ENCODE peak calls at places on chromosomes 4 and X, in five cellular contexts. A is IMR-90, R is fibroblast of gingiva, W is activated gamma-delta T cell treated with Interleukin-2 at 50 U/mL for 16 hours, G is A172. O is an unnamed sample.

GRCh38 chr4:90190510-90190909 is 63.3 kb downstream of the CCSER1 start:
- DNase-seq in W (no peak), G (no peak), A (no peak), R (no peak), O (no peak)

GRCh38 chr4:158172558-158173258 is at the start of gene GASK1B:
- DNase-seq in A (peak), W (no peak), G (peak), R (peak), O (peak)

GRCh38 chr4:179465131-179465797 is 2023.0 kb upstream of the AGA start:
- DNase-seq in A (peak), G (peak), R (no peak), W (no peak), O (no peak)

GRCh38 chr4:52107336-52107735 is 56.2 kb downstream of the SPATA18 start:
- DNase-seq in W (no peak), A (no peak), G (no peak), R (peak), O (peak)

GRCh38 chr4:26267087-26267486 is 53.7 kb upstream of the RBPJ start:
- DNase-seq in W (no peak), A (peak), R (peak), G (no peak), O (no peak)

GRCh38 chr4:85818700-85819099 is 343.8 kb downstream of the ARHGAP24 start:
- DNase-seq in W (no peak), G (no peak), A (no peak), R (no peak), O (no peak)

GRCh38 chrX:48467331-48467761 is 2.7 kb downstream of the SLC38A5 start:
- DNase-seq in A (no peak), R (no peak), W (no peak), G (no peak), O (no peak)

GRCh38 chrX:45506149-45506768 is 305.6 kb upstream of the DIPK2B start:
- DNase-seq in G (no peak), W (no peak), R (no peak), A (no peak), O (no peak)

GRCh38 chr4:122764808-122765189 is 32.3 kb downstream of the BBS12 start:
- DNase-seq in W (no peak), G (peak), R (peak), A (peak), O (peak)

GRCh38 chr4:891747-892146 is 40.4 kb downstream of the GAK start:
- DNase-seq in A (no peak), R (no peak), G (no peak), W (no peak), O (no peak)

GRCh38 chr4:76498550-76498949 is 63.5 kb downstream of the SHROOM3 start:
- DNase-seq in G (no peak), A (no peak), R (no peak), W (no peak), O (no peak)

GRCh38 chr4:77342170-77342810 is 185.3 kb downstream of the CCNG2 start:
- DNase-seq in G (no peak), W (no peak), R (no peak), A (no peak), O (no peak)

GRCh38 chrX:42732506-42732905 is 45.5 kb downstream of the PPP1R2C start:
- DNase-seq in W (no peak), A (no peak), R (peak), G (no peak), O (no peak)

GRCh38 chr4:41142946-41143720 is 71.2 kb downstream of the APBB2 start:
- DNase-seq in A (peak), R (peak), W (no peak), G (peak), O (peak)

GRCh38 chr4:39037491-39037825 is 5.2 kb upstream of the TMEM156 start:
- DNase-seq in R (peak), A (peak), W (no peak), G (peak), O (no peak)

GRCh38 chr4:153643406-153644016 is 40.6 kb upstream of the TLR2 start:
- DNase-seq in A (peak), G (peak), R (no peak), W (no peak), O (peak)

GRCh38 chr4:101158136-101158485 is 189.2 kb downstream of the PPP3CA start:
- DNase-seq in A (peak), G (no peak), R (peak), W (no peak), O (peak)

GRCh38 chr4:159105063-159105414 is 2.2 kb downstream of the RAPGEF2 start:
- DNase-seq in R (peak), G (peak), A (peak), W (no peak), O (peak)

O was measured in HFFc6.